ENCODE peak calls at places on chromosomes 11 and 22, in five cellular contexts. H is endothelial cell, N is osteocyte, W is RWPE1, I is AML-193. Y is an unnamed sample.

GRCh38 chr11:24132471-24132870 is 364.4 kb upstream of the LUZP2 start:
- DNase-seq in H (no peak), N (no peak), W (no peak), I (no peak), Y (no peak)

GRCh38 chr11:128633384-128633965 is 46.1 kb upstream of the ETS1 start:
- DNase-seq in H (no peak), N (no peak), W (no peak), I (no peak), Y (no peak)

GRCh38 chr11:73249304-73249703 is 22.8 kb upstream of the P2RY6 start:
- DNase-seq in H (no peak), N (no peak), W (no peak), I (no peak), Y (no peak)

GRCh38 chr11:111837366-111837891 is 34.0 kb downstream of the ALG9 start:
- DNase-seq in H (no peak), N (no peak), W (no peak), I (no peak), Y (no peak)

GRCh38 chr11:11621881-11622706 is at the start of gene GALNT18:
- DNase-seq in H (peak; percentile 96), N (peak; percentile 98), W (peak; percentile 98), I (no peak), Y (peak; percentile 94)

GRCh38 chr11:128686745-128687177 is 7.1 kb upstream of the FLI1 start:
- DNase-seq in H (peak; percentile 55), N (no peak), W (peak; percentile 47), I (no peak), Y (no peak)

GRCh38 chr11:46020084-46020483 is 97.6 kb downstream of the LARGE2 start:
- DNase-seq in H (no peak), N (no peak), W (no peak), I (no peak), Y (no peak)

GRCh38 chr11:45665206-45665932 is at the start of gene CHST1:
- DNase-seq in H (peak; percentile 44), N (no peak), W (no peak), I (no peak), Y (peak; percentile 85)

GRCh38 chr11:86717817-86718501 is 45.5 kb upstream of the ME3 start:
- DNase-seq in H (no peak), N (no peak), W (no peak), I (no peak), Y (no peak)

GRCh38 chr22:39296981-39297489 is 22.4 kb downstream of the RPL3 start:
- DNase-seq in H (no peak), N (no peak), W (no peak), I (no peak), Y (peak; percentile 59)

GRCh38 chr11:35487532-35488078 is 37.8 kb downstream of the PAMR1 start:
- DNase-seq in H (peak; percentile 68), N (no peak), W (no peak), I (no peak), Y (no peak)

GRCh38 chr11:94641167-94641761 is 74.1 kb downstream of the PIWIL4 start:
- DNase-seq in H (no peak), N (no peak), W (no peak), I (no peak), Y (no peak)

GRCh38 chr11:74541466-74541865 is 47.9 kb upstream of the LIPT2 start:
- DNase-seq in H (no peak), N (peak; percentile 63), W (no peak), I (no peak), Y (no peak)

GRCh38 chr11:9580894-9581293 is 7.4 kb downstream of the WEE1 start:
- DNase-seq in H (no peak), N (no peak), W (no peak), I (no peak), Y (no peak)

GRCh38 chr11:120324932-120325810 is at the start of gene TLCD5:
- DNase-seq in H (peak; percentile 82), N (peak; percentile 92), W (no peak), I (no peak), Y (no peak)

GRCh38 chr11:58965246-58965985 is 26.1 kb downstream of the GLYATL1 start:
- DNase-seq in H (no peak), N (no peak), W (no peak), I (no peak), Y (no peak)

GRCh38 chr22:43437871-43438475 is 26.2 kb downstream of the MPPED1 start:
- DNase-seq in H (no peak), N (no peak), W (no peak), I (no peak), Y (no peak)

GRCh38 chr11:30282289-30282631 is 40.6 kb upstream of the ARL14EP start:
- DNase-seq in H (peak; percentile 10), N (no peak), W (no peak), I (no peak), Y (no peak)

GRCh38 chr22:40817737-40818136 is 1.4 kb downstream of the SLC25A17 start:
- DNase-seq in H (no peak), N (no peak), W (no peak), I (no peak), Y (no peak)

GRCh38 chr11:65429069-65429681 is 6.6 kb downstream of the NEAT1 start:
- DNase-seq in H (no peak), N (no peak), W (no peak), I (peak; percentile 33), Y (peak; percentile 57)

GRCh38 chr11:17691550-17691949 is 27.8 kb upstream of the MYOD1 start:
- DNase-seq in H (no peak), N (peak; percentile 3), W (no peak), I (no peak), Y (no peak)

GRCh38 chr22:48434868-48435250 is 1392.8 kb downstream of the BRD1 start:
- DNase-seq in H (no peak), N (no peak), W (no peak), I (no peak), Y (no peak)

Y was measured in left lobe of liver.